ENCODE peak calls at places on chromosomes 16 and 17, in ten cellular contexts. One of them, this sample, is unnamed.

GRCh38 chr17:11803635-11804034 is 193.6 kb downstream of the ZNF18 start:
- DNase-seq in GM13976: no peak
- DNase-seq in HFF-Myc: no peak
- DNase-seq in NB4: no peak
- DNase-seq in breast epithelium: no peak
- DNase-seq in PC-3: no peak
- DNase-seq in upper lobe of right lung: no peak
- DNase-seq in pancreas: no peak
- DNase-seq in cardiac muscle cell: no peak
- DNase-seq in RWPE1: no peak
- DNase-seq in this sample: no peak

GRCh38 chr16:2173366-2173765 is 17.8 kb downstream of the TRAF7 start:
- DNase-seq in GM13976: no peak
- DNase-seq in breast epithelium: no peak
- DNase-seq in upper lobe of right lung: no peak
- DNase-seq in PC-3: no peak
- DNase-seq in NB4: no peak
- DNase-seq in RWPE1: no peak
- DNase-seq in HFF-Myc: no peak
- DNase-seq in pancreas: no peak
- DNase-seq in cardiac muscle cell: no peak
- DNase-seq in this sample: no peak

GRCh38 chr16:75198135-75198600 is 8.8 kb downstream of the CTRB2 start:
- DNase-seq in cardiac muscle cell: no peak
- DNase-seq in pancreas: no peak
- DNase-seq in NB4: no peak
- DNase-seq in RWPE1: no peak
- DNase-seq in GM13976: no peak
- DNase-seq in PC-3: no peak
- DNase-seq in breast epithelium: no peak
- DNase-seq in HFF-Myc: peak
- DNase-seq in upper lobe of right lung: peak
- DNase-seq in this sample: no peak

GRCh38 chr16:875182-876040 is 74.9 kb upstream of the GNG13 start:
- DNase-seq in PC-3: no peak
- DNase-seq in pancreas: no peak
- DNase-seq in RWPE1: no peak
- DNase-seq in NB4: no peak
- DNase-seq in upper lobe of right lung: no peak
- DNase-seq in HFF-Myc: no peak
- DNase-seq in cardiac muscle cell: no peak
- DNase-seq in GM13976: no peak
- DNase-seq in breast epithelium: no peak
- DNase-seq in this sample: no peak

GRCh38 chr17:79707931-79708891 is 22.5 kb upstream of the ENPP7 start:
- DNase-seq in breast epithelium: peak
- DNase-seq in upper lobe of right lung: no peak
- DNase-seq in HFF-Myc: no peak
- DNase-seq in cardiac muscle cell: peak
- DNase-seq in PC-3: peak
- DNase-seq in GM13976: peak
- DNase-seq in RWPE1: peak
- DNase-seq in pancreas: no peak
- DNase-seq in NB4: peak
- DNase-seq in this sample: peak

GRCh38 chr16:71287903-71288302 is 1.3 kb downstream of the CMTR2 start:
- DNase-seq in RWPE1: no peak
- DNase-seq in HFF-Myc: no peak
- DNase-seq in NB4: no peak
- DNase-seq in GM13976: no peak
- DNase-seq in pancreas: no peak
- DNase-seq in upper lobe of right lung: no peak
- DNase-seq in breast epithelium: no peak
- DNase-seq in cardiac muscle cell: no peak
- DNase-seq in PC-3: peak
- DNase-seq in this sample: no peak

GRCh38 chr16:13104772-13105171 is 203.4 kb downstream of the SHISA9 start:
- DNase-seq in breast epithelium: no peak
- DNase-seq in GM13976: no peak
- DNase-seq in NB4: no peak
- DNase-seq in PC-3: no peak
- DNase-seq in upper lobe of right lung: no peak
- DNase-seq in RWPE1: no peak
- DNase-seq in pancreas: no peak
- DNase-seq in cardiac muscle cell: no peak
- DNase-seq in HFF-Myc: no peak
- DNase-seq in this sample: no peak

GRCh38 chr17:32283745-32284207 is 18.1 kb downstream of the RHBDL3 start:
- DNase-seq in upper lobe of right lung: no peak
- DNase-seq in HFF-Myc: no peak
- DNase-seq in GM13976: peak
- DNase-seq in NB4: peak
- DNase-seq in RWPE1: no peak
- DNase-seq in breast epithelium: no peak
- DNase-seq in PC-3: peak
- DNase-seq in cardiac muscle cell: no peak
- DNase-seq in pancreas: no peak
- DNase-seq in this sample: peak

GRCh38 chr16:78284957-78285434 is 185.5 kb downstream of the WWOX start:
- DNase-seq in HFF-Myc: no peak
- DNase-seq in PC-3: no peak
- DNase-seq in cardiac muscle cell: no peak
- DNase-seq in NB4: no peak
- DNase-seq in breast epithelium: no peak
- DNase-seq in pancreas: no peak
- DNase-seq in GM13976: no peak
- DNase-seq in upper lobe of right lung: no peak
- DNase-seq in RWPE1: no peak
- DNase-seq in this sample: no peak

GRCh38 chr17:5499790-5500189 is 13.4 kb downstream of the MIS12 start:
- DNase-seq in cardiac muscle cell: peak
- DNase-seq in pancreas: no peak
- DNase-seq in RWPE1: no peak
- DNase-seq in HFF-Myc: no peak
- DNase-seq in breast epithelium: no peak
- DNase-seq in GM13976: no peak
- DNase-seq in PC-3: no peak
- DNase-seq in upper lobe of right lung: no peak
- DNase-seq in NB4: no peak
- DNase-seq in this sample: no peak

GRCh38 chr17:74599023-74599399 is 6.9 kb upstream of the CD300LD start:
- DNase-seq in breast epithelium: no peak
- DNase-seq in PC-3: no peak
- DNase-seq in NB4: peak
- DNase-seq in HFF-Myc: no peak
- DNase-seq in upper lobe of right lung: no peak
- DNase-seq in RWPE1: no peak
- DNase-seq in pancreas: no peak
- DNase-seq in cardiac muscle cell: no peak
- DNase-seq in GM13976: no peak
- DNase-seq in this sample: no peak

GRCh38 chr17:35934760-35935159 is 4.2 kb upstream of the RDM1 start:
- DNase-seq in upper lobe of right lung: no peak
- DNase-seq in HFF-Myc: no peak
- DNase-seq in RWPE1: no peak
- DNase-seq in PC-3: no peak
- DNase-seq in cardiac muscle cell: no peak
- DNase-seq in GM13976: no peak
- DNase-seq in pancreas: no peak
- DNase-seq in NB4: no peak
- DNase-seq in breast epithelium: no peak
- DNase-seq in this sample: no peak

GRCh38 chr16:24516900-24517669 is 22.3 kb upstream of the RBBP6 start:
- DNase-seq in RWPE1: peak
- DNase-seq in breast epithelium: peak
- DNase-seq in cardiac muscle cell: peak
- DNase-seq in PC-3: peak
- DNase-seq in GM13976: peak
- DNase-seq in HFF-Myc: peak
- DNase-seq in NB4: peak
- DNase-seq in upper lobe of right lung: peak
- DNase-seq in pancreas: peak
- DNase-seq in this sample: peak

GRCh38 chr16:24753437-24753836 is 24.0 kb downstream of the TNRC6A start:
- DNase-seq in PC-3: peak
- DNase-seq in pancreas: no peak
- DNase-seq in RWPE1: no peak
- DNase-seq in breast epithelium: no peak
- DNase-seq in NB4: no peak
- DNase-seq in cardiac muscle cell: no peak
- DNase-seq in GM13976: no peak
- DNase-seq in upper lobe of right lung: no peak
- DNase-seq in HFF-Myc: no peak
- DNase-seq in this sample: no peak

DNA sequence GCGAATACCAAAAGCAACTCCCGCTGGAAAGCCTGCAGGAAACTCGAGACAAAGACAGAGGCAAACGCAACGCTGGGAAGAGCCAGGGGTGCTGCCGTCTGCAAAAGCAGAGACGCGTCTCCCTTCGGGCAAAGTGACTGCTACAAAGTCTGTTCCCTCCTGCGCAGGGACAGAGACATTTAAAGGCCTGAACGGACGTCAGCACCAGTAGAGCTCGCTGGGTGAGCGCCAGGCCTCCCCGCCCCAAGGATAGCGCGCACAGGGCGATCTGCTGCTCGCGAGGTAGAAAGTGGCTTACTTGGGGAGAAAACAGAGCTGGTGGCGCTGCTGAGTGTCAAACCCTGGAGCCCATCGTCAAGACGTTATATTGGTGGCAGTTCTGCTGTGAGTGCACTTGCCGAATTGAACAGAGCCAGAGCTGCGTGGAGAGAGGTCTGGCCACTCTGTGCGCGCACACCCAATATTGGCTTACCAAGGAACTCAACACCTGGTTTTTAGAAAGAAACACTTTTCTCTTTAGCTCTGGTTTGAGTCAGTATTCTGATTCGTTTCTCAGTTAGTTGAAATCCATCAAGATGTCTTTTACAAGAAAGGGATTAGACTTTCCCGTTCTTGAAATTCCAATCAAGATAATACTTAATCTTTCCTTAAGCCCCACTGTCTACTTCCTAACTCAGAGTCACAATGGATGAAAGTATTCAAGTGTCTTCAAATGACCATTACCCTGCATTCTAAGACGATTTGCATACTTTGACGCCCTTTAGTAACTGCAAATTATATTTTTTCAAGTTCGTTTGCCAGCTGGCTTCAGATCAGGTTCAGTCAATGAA is 190.1 kb downstream of the USP22 start:
- DNase-seq in HFF-Myc: no peak
- DNase-seq in breast epithelium: no peak
- DNase-seq in PC-3: peak
- DNase-seq in GM13976: no peak
- DNase-seq in pancreas: no peak
- DNase-seq in upper lobe of right lung: no peak
- DNase-seq in RWPE1: no peak
- DNase-seq in cardiac muscle cell: peak
- DNase-seq in NB4: peak
- DNase-seq in this sample: no peak
- TF ChIP-seq CTCF in HFF-Myc: no peak
- TF ChIP-seq CTCF in breast epithelium: no peak
- TF ChIP-seq CTCF in PC-3: no peak
- TF ChIP-seq CTCF in GM13976: no peak
- TF ChIP-seq CTCF in pancreas: no peak
- TF ChIP-seq CTCF in upper lobe of right lung: no peak
- TF ChIP-seq CTCF in RWPE1: no peak
- TF ChIP-seq CTCF in cardiac muscle cell: no peak
- TF ChIP-seq CTCF in NB4: no peak
- TF ChIP-seq CTCF in this sample: no peak

DNA sequence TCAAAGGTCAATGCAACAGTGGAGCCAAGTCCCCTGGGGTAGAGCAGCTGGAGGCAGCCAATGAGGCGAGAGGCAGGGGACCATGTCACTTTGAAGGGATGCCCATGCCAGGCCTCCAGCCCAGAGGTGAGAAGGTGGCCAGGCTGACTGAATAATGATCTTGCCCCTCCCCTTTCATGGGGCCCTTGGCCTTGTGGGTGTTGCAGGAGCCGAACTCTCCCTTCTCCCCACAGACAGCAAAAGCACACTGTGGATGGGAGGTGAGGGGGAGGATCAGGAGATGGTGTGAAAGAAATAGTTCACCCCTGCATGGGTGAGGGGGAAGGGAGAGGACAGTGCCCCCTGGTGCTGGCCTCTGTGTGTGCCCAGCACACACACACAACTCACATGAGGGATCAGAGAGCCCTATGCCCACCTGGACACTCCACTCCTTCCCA is 15.8 kb upstream of the TBX21 start:
- DNase-seq in pancreas: no peak
- DNase-seq in breast epithelium: no peak
- DNase-seq in NB4: peak
- DNase-seq in RWPE1: no peak
- DNase-seq in cardiac muscle cell: no peak
- DNase-seq in upper lobe of right lung: no peak
- DNase-seq in GM13976: no peak
- DNase-seq in PC-3: no peak
- DNase-seq in HFF-Myc: no peak
- DNase-seq in this sample: no peak
- TF ChIP-seq CTCF in pancreas: peak
- TF ChIP-seq CTCF in breast epithelium: no peak
- TF ChIP-seq CTCF in NB4: peak
- TF ChIP-seq CTCF in RWPE1: no peak
- TF ChIP-seq CTCF in cardiac muscle cell: peak
- TF ChIP-seq CTCF in upper lobe of right lung: peak
- TF ChIP-seq CTCF in GM13976: peak
- TF ChIP-seq CTCF in PC-3: peak
- TF ChIP-seq CTCF in HFF-Myc: peak
- TF ChIP-seq CTCF in this sample: peak

GRCh38 chr16:85634747-85635544 is 21.8 kb downstream of the GSE1 start:
- DNase-seq in HFF-Myc: no peak
- DNase-seq in NB4: no peak
- DNase-seq in RWPE1: no peak
- DNase-seq in cardiac muscle cell: no peak
- DNase-seq in upper lobe of right lung: no peak
- DNase-seq in PC-3: no peak
- DNase-seq in breast epithelium: no peak
- DNase-seq in GM13976: no peak
- DNase-seq in pancreas: no peak
- DNase-seq in this sample: no peak
- TF ChIP-seq CTCF in HFF-Myc: peak
- TF ChIP-seq CTCF in NB4: peak
- TF ChIP-seq CTCF in RWPE1: peak
- TF ChIP-seq CTCF in cardiac muscle cell: no peak
- TF ChIP-seq CTCF in upper lobe of right lung: no peak
- TF ChIP-seq CTCF in PC-3: peak
- TF ChIP-seq CTCF in breast epithelium: no peak
- TF ChIP-seq CTCF in GM13976: no peak
- TF ChIP-seq CTCF in pancreas: no peak
- TF ChIP-seq CTCF in this sample: peak

DNA sequence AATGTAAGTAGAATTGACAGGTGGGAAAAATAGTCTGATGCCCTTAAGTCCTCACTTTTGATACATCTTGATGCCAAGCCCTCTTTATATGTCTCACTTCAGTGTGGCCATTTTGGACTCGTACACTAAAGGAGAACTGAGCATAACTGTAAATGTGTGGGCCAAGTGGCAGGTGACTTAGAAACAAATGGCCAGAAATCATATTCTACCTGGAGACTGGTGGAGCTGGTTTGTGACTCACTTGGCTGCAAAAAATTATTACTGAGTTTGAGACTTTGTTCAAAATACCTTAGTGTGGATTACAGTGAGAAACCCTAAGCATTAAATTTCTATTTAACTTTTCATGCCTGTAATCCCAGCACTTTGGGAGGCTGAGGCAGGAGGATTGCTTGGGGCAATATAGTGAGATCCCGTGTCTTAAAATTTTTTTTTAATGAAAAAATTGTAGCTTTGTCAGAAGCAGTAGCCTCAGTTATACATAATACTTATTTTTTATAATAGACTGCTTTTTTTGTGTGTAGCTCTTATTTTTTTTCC is 5.0 kb downstream of the HAPSTR1 start:
- DNase-seq in HFF-Myc: no peak
- DNase-seq in GM13976: no peak
- DNase-seq in NB4: no peak
- DNase-seq in PC-3: peak
- DNase-seq in breast epithelium: no peak
- DNase-seq in upper lobe of right lung: no peak
- DNase-seq in pancreas: no peak
- DNase-seq in RWPE1: peak
- DNase-seq in cardiac muscle cell: no peak
- DNase-seq in this sample: no peak
- TF ChIP-seq CTCF in HFF-Myc: no peak
- TF ChIP-seq CTCF in GM13976: no peak
- TF ChIP-seq CTCF in NB4: no peak
- TF ChIP-seq CTCF in PC-3: no peak
- TF ChIP-seq CTCF in breast epithelium: no peak
- TF ChIP-seq CTCF in upper lobe of right lung: no peak
- TF ChIP-seq CTCF in pancreas: no peak
- TF ChIP-seq CTCF in RWPE1: no peak
- TF ChIP-seq CTCF in cardiac muscle cell: no peak
- TF ChIP-seq CTCF in this sample: no peak

This sample was measured in DND-41.